ENCODE peak calls at places on chromosomes 3 and 15, in ten cellular contexts. V, C, R, Y, K, W, M, G, N and S are unnamed samples. For H3K4me1, the result is how much of the 10 kb centered on the place peaks cover.

GRCh38 chr15:42068601-42069000 is 25.8 kb downstream of the PLA2G4D start:
- DNase-seq in V (no peak), C (no peak), R (no peak), Y (no peak), K (no peak), W (no peak), M (no peak), G (no peak), N (no peak), S (no peak)

GRCh38 chr3:100097919-100098896 is 16.1 kb downstream of the FILIP1L start:
- DNase-seq in V (no peak), C (peak), R (no peak), Y (no peak), K (no peak), W (no peak), M (no peak), G (no peak), N (no peak), S (no peak)

GRCh38 chr15:81939604-81940440 is 106.0 kb downstream of the MEX3B start:
- DNase-seq in V (peak), C (no peak), R (peak), Y (no peak), K (peak), W (no peak), M (no peak), G (peak), N (peak), S (peak)

GRCh38 chr3:98994128-98994762 is 92.8 kb upstream of the DCBLD2 start:
- DNase-seq in V (no peak), C (no peak), R (no peak), Y (no peak), K (peak), W (no peak), M (no peak), G (peak), N (peak), S (no peak)

GRCh38 chr3:24829632-24830229 is 335.1 kb upstream of the THRB start:
- DNase-seq in V (no peak), C (no peak), R (no peak), Y (no peak), K (no peak), W (peak), M (no peak), G (peak), N (no peak), S (peak)

GRCh38 chr3:16307832-16308531 is 43.0 kb downstream of the OXNAD1 start:
- DNase-seq in V (no peak), C (no peak), R (no peak), Y (no peak), K (no peak), W (no peak), M (no peak), G (no peak), N (no peak), S (no peak)

GRCh38 chr3:48565591-48566400 is 2.2 kb upstream of the UCN2 start:
- DNase-seq in V (no peak), C (no peak), R (no peak), Y (no peak), K (peak), W (no peak), M (no peak), G (peak), N (peak), S (no peak)

GRCh38 chr3:79200456-79200855 is 567.3 kb downstream of the ROBO1 start:
- DNase-seq in V (no peak), C (no peak), R (no peak), Y (no peak), K (no peak), W (no peak), M (no peak), G (no peak), N (no peak), S (no peak)

GRCh38 chr3:33869977-33870376 is 71.5 kb downstream of the PDCD6IP start:
- DNase-seq in V (no peak), C (peak), R (no peak), Y (no peak), K (no peak), W (no peak), M (no peak), G (no peak), N (no peak), S (no peak)

GRCh38 chr15:59401810-59402569 is 29.3 kb upstream of the MYO1E start:
- DNase-seq in V (no peak), C (no peak), R (no peak), Y (no peak), K (no peak), W (no peak), M (no peak), G (no peak), N (no peak), S (no peak)

GRCh38 chr3:8777201-8777977 is 8.0 kb upstream of the OXTR start:
- DNase-seq in V (no peak), C (no peak), R (no peak), Y (no peak), K (no peak), W (no peak), M (no peak), G (no peak), N (no peak), S (no peak)

GRCh38 chr15:75723847-75724660 is 11.4 kb upstream of the CSPG4 start:
- DNase-seq in V (no peak), C (peak), R (peak), Y (no peak), K (peak), W (no peak), M (peak), G (peak), N (no peak), S (peak)

GRCh38 chr3:141233457-141234161 is 2.0 kb downstream of the PXYLP1 start:
- DNase-seq in V (no peak), C (no peak), R (no peak), Y (no peak), K (no peak), W (no peak), M (no peak), G (no peak), N (no peak), S (no peak)

GRCh38 chr3:139353920-139354556 is 10.2 kb downstream of the MRPS22 start:
- DNase-seq in V (peak), C (no peak), R (peak), Y (no peak), K (peak), W (no peak), M (no peak), G (peak), N (peak), S (no peak)

GRCh38 chr3:76026379-76026778 is 241.0 kb upstream of the ZNF717 start:
- DNase-seq in V (no peak), C (no peak), R (no peak), Y (no peak), K (no peak), W (no peak), M (no peak), G (no peak), N (no peak), S (no peak)

GRCh38 chr15:65049418-65049840 is 4.2 kb downstream of the SLC51B start:
- DNase-seq in V (peak), C (peak), R (peak), Y (peak), K (peak), W (peak), M (peak), G (peak), N (peak), S (peak)

GRCh38 chr3:133535971-133536634 is 37.4 kb upstream of the CDV3 start:
- DNase-seq in V (no peak), C (no peak), R (no peak), Y (no peak), K (peak), W (no peak), M (no peak), G (peak), N (no peak), S (peak)

GRCh38 chr3:161637559-161637958 is 141.0 kb downstream of the OTOL1 start:
- DNase-seq in V (no peak), C (no peak), R (no peak), Y (no peak), K (no peak), W (no peak), M (no peak), G (no peak), N (no peak), S (no peak)

GRCh38 chr15:86915811-86916331 is 836.2 kb downstream of the AGBL1 start:
- DNase-seq in V (no peak), C (no peak), R (peak), Y (no peak), K (peak), W (peak), M (no peak), G (peak), N (no peak), S (peak)

GRCh38 chr3:161104561-161105551 is at the start of gene B3GALNT1:
- DNase-seq in V (peak), C (peak), R (no peak), Y (no peak), K (peak), W (peak), M (no peak), G (peak), N (no peak), S (peak)

GRCh38 chr3:45896956-45897355 is 10.6 kb downstream of the CCR9 start:
- DNase-seq in V (no peak), C (no peak), R (no peak), Y (no peak), K (peak), W (no peak), M (no peak), G (no peak), N (no peak), S (no peak)

GRCh38 chr15:34850121-34850520 is 54.8 kb upstream of the ACTC1 start:
- DNase-seq in V (no peak), C (peak), R (no peak), Y (no peak), K (no peak), W (no peak), M (no peak), G (no peak), N (no peak), S (peak)

GRCh38 chr3:151426337-151426648 is 34.6 kb downstream of the IGSF10 start:
- DNase-seq in V (no peak), C (no peak), R (peak), Y (no peak), K (no peak), W (no peak), M (no peak), G (no peak), N (peak), S (no peak)

GRCh38 chr3:189143321-189143720 is 28.4 kb upstream of the TPRG1 start:
- DNase-seq in V (no peak), C (no peak), R (no peak), Y (no peak), K (no peak), W (no peak), M (no peak), G (no peak), N (no peak), S (no peak)

GRCh38 chr3:58109752-58110151 is 101.0 kb downstream of the DNASE1L3 start:
- DNase-seq in V (no peak), C (no peak), R (no peak), Y (no peak), K (no peak), W (no peak), M (no peak), G (no peak), N (no peak), S (no peak)

GRCh38 chr15:99437315-99438221 is 128.2 kb upstream of the MEF2A start:
- DNase-seq in V (no peak), C (peak), R (no peak), Y (no peak), K (no peak), W (peak), M (peak), G (no peak), N (no peak), S (no peak)

GRCh38 chr3:62876064-62876463 is 848 bp upstream of the CADPS start:
- DNase-seq in V (no peak), C (peak), R (peak), Y (no peak), K (peak), W (peak), M (no peak), G (peak), N (no peak), S (peak)

GRCh38 chr3:180383332-180384020 is 218.5 kb upstream of the TTC14 start:
- DNase-seq in V (no peak), C (no peak), R (peak), Y (no peak), K (peak), W (no peak), M (no peak), G (no peak), N (no peak), S (no peak)

GRCh38 chr3:97793415-97794019 is 28.3 kb upstream of the CRYBG3 start:
- DNase-seq in V (peak), C (peak), R (peak), Y (no peak), K (peak), W (no peak), M (no peak), G (peak), N (peak), S (peak)

GRCh38 chr15:67166280-67167009 is 88.0 kb downstream of the AAGAB start:
- DNase-seq in V (no peak), C (no peak), R (no peak), Y (no peak), K (no peak), W (no peak), M (no peak), G (no peak), N (no peak), S (no peak)

GRCh38 chr15:67165653-67166260 is 88.7 kb downstream of the AAGAB start:
- DNase-seq in V (no peak), C (no peak), R (no peak), Y (no peak), K (no peak), W (peak), M (no peak), G (no peak), N (no peak), S (no peak)

GRCh38 chr15:67163180-67163579 is 91.3 kb downstream of the AAGAB start:
- DNase-seq in V (no peak), C (no peak), R (no peak), Y (no peak), K (no peak), W (no peak), M (no peak), G (no peak), N (no peak), S (no peak)

GRCh38 chr15:67164401-67164791 is 90.1 kb downstream of the AAGAB start:
- DNase-seq in V (no peak), C (no peak), R (no peak), Y (no peak), K (no peak), W (no peak), M (no peak), G (no peak), N (no peak), S (no peak)

DNA sequence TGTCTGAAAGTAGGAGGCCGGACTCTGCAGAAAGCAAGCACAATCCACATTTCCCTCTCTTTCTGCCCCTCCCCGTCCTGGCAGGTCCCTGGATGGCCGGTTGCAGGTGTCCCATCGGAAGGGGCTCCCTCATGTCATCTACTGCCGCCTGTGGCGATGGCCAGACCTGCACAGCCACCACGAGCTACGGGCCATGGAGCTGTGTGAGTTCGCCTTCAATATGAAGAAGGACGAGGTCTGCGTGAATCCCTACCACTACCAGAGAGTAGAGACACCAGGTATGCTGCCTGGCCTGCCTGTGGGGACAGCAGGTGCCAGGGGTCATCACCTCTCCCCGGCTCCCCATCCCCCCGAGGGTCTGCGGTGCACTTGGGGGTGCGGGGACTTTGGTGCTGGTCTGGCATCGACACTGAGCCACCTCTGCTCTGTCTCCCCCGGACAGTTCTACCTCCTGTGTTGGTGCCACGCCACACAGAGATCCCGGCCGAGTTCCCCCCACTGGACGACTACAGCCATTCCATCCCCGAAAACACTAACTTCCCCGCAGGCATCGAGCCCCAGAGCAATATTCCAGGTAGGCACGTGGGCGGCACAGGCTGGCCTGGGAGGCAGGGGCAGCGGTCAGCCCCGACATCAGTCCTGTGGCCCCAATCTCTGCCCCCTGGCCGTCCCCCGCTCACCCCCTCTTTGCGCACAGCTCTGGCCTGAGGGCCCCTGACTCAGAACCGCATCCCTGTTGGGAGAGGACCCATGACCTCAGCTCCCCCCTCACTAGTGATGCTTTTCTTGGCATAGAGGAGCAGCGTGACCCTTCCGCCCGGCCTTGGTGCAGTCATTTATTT is 89.4 kb downstream of the AAGAB start:
- DNase-seq in V (no peak), C (peak), R (no peak), Y (no peak), K (no peak), W (peak), M (no peak), G (no peak), N (no peak), S (no peak)
- TF ChIP-seq CTCF in V (no peak), C (no peak), R (no peak), Y (no peak), K (no peak), W (peak), M (no peak), G (no peak), N (no peak), S (no peak)

DNA sequence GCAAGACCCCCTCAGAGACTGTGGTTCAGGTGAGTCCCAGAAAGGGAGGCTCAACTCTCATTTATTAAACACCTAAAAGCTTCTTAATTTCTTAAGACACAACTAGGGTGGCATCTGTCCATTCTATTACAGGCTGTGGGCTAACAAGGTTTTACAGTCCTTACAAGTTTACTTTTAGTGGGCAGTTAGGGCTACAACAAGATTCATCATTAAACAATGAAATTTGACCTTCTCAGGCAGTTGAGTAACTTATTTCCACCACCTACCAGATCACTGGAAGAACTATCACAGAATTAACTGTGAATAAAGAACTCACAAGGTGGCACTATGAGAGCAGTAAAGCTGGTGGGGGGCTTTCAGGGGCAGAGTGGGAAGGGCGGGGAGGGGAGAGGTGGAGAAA is 132.6 kb downstream of the PLD1 start:
- DNase-seq in V (no peak), C (no peak), R (no peak), Y (no peak), K (no peak), W (no peak), M (no peak), G (no peak), N (no peak), S (no peak)
- H3K4me1 ChIP-seq in V (under half), C (under half), R (under half), Y (under half), K (under half), W (under half), M (under half), G (under half), N (under half), S (under half)

GRCh38 chr3:190322604-190323240 is 476 bp upstream of the CLDN1 start:
- DNase-seq in V (no peak), C (no peak), R (no peak), Y (no peak), K (no peak), W (no peak), M (no peak), G (no peak), N (no peak), S (no peak)
- H3K27ac ChIP-seq in V (peak), C (no peak), R (no peak), Y (no peak), K (peak), W (no peak), M (peak), G (peak), N (no peak), S (peak)

GRCh38 chr3:42013652-42014442 is 51.9 kb upstream of the ULK4 start:
- DNase-seq in V (no peak), C (peak), R (peak), Y (peak), K (no peak), W (no peak), M (no peak), G (no peak), N (no peak), S (peak)
- TF ChIP-seq CTCF in V (peak), C (peak), R (peak), Y (no peak), K (no peak), W (no peak), M (no peak), G (no peak), N (no peak), S (no peak)